ENCODE peak calls at places on chromosomes 3 and 15, in eight cellular contexts. T is colonic mucosa; Y is CD8-positive, alpha-beta T cell; H is progenitor cell of endocrine pancreas; I is NCI-H1092; U is islet precursor cell; G is GM10248; C is Ammon's horn. B is an unnamed sample.

GRCh38 chr3:122003112-122003511 is 18.9 kb downstream of the ILDR1 start:
- DNase-seq in T (no peak), Y (no peak), H (no peak), I (no peak), U (no peak), G (no peak), C (no peak), B (no peak)

GRCh38 chr3:197513953-197514785 is 41.6 kb downstream of the BDH1 start:
- DNase-seq in T (no peak), Y (no peak), H (no peak), I (no peak), U (no peak), G (no peak), C (no peak), B (no peak)

GRCh38 chr3:41053220-41053619 is 146.1 kb upstream of the CTNNB1 start:
- DNase-seq in T (no peak), Y (no peak), H (no peak), I (no peak), U (no peak), G (no peak), C (no peak), B (no peak)

GRCh38 chr15:78070049-78070698 is 7.3 kb downstream of the TBC1D2B start:
- DNase-seq in T (no peak), Y (peak; percentile 49), H (no peak), I (no peak), U (no peak), G (no peak), C (peak; percentile 50), B (no peak)

GRCh38 chr3:198079771-198080520 is 119.9 kb downstream of the LMLN start:
- DNase-seq in T (peak; percentile 21), Y (peak; percentile 33), H (no peak), I (no peak), U (peak; percentile 50), G (peak; percentile 15), C (no peak), B (no peak)

GRCh38 chr3:150407051-150407817 is 864 bp upstream of the TSC22D2 start:
- DNase-seq in T (no peak), Y (no peak), H (no peak), I (no peak), U (no peak), G (no peak), C (no peak), B (no peak)

GRCh38 chr15:69535101-69535638 is 82.6 kb downstream of the RPLP1 start:
- DNase-seq in T (no peak), Y (no peak), H (no peak), I (no peak), U (peak; percentile 43), G (no peak), C (no peak), B (no peak)

GRCh38 chr3:60536420-60536819 is 714.8 kb downstream of the FHIT start:
- DNase-seq in T (no peak), Y (no peak), H (no peak), I (peak; percentile 63), U (no peak), G (peak; percentile 18), C (no peak), B (no peak)

GRCh38 chr3:16249336-16249735 is 15.4 kb downstream of the DPH3 start:
- DNase-seq in T (no peak), Y (no peak), H (no peak), I (no peak), U (no peak), G (no peak), C (no peak), B (no peak)

GRCh38 chr3:66442254-66443249 is 58.3 kb downstream of the LRIG1 start:
- DNase-seq in T (peak; percentile 91), Y (no peak), H (no peak), I (peak; percentile 64), U (peak; percentile 80), G (no peak), C (peak; percentile 66), B (peak; percentile 58)

GRCh38 chr15:63497642-63498100 is 6.7 kb upstream of the USP3 start:
- DNase-seq in T (no peak), Y (peak; percentile 79), H (no peak), I (no peak), U (no peak), G (no peak), C (peak; percentile 72), B (no peak)

GRCh38 chr15:68272797-68273271 is 4.7 kb upstream of the FEM1B start:
- DNase-seq in T (no peak), Y (no peak), H (no peak), I (no peak), U (no peak), G (no peak), C (no peak), B (no peak)

GRCh38 chr3:40875581-40875980 is 323.7 kb upstream of the CTNNB1 start:
- DNase-seq in T (no peak), Y (no peak), H (no peak), I (peak; percentile 9), U (peak; percentile 34), G (no peak), C (no peak), B (no peak)

GRCh38 chr3:9230596-9230995 is 18.9 kb downstream of the SRGAP3 start:
- DNase-seq in T (no peak), Y (no peak), H (no peak), I (no peak), U (no peak), G (no peak), C (no peak), B (no peak)

GRCh38 chr3:184682671-184683070 is 29.2 kb downstream of the MAGEF1 start:
- DNase-seq in T (no peak), Y (no peak), H (no peak), I (no peak), U (no peak), G (no peak), C (no peak), B (no peak)

GRCh38 chr15:58505581-58505980 is 73.8 kb downstream of the LIPC start:
- DNase-seq in T (no peak), Y (no peak), H (no peak), I (no peak), U (no peak), G (no peak), C (no peak), B (no peak)

GRCh38 chr3:119829431-119829830 is 47.5 kb downstream of the NR1I2 start:
- DNase-seq in T (no peak), Y (no peak), H (no peak), I (no peak), U (no peak), G (no peak), C (no peak), B (no peak)

GRCh38 chr3:177144922-177145321 is 52.4 kb downstream of the TBL1XR1 start:
- DNase-seq in T (no peak), Y (no peak), H (no peak), I (no peak), U (no peak), G (peak; percentile 60), C (no peak), B (no peak)

GRCh38 chr15:82807920-82808633 is 1.4 kb upstream of the WHAMM start:
- DNase-seq in T (no peak), Y (no peak), H (no peak), I (no peak), U (no peak), G (no peak), C (no peak), B (no peak)

GRCh38 chr15:101482526-101483371 is 6.8 kb downstream of the PCSK6 start:
- DNase-seq in T (no peak), Y (no peak), H (no peak), I (no peak), U (peak; percentile 50), G (no peak), C (no peak), B (no peak)

GRCh38 chr15:49813615-49814014 is 192.8 kb downstream of the DTWD1 start:
- DNase-seq in T (no peak), Y (no peak), H (no peak), I (no peak), U (no peak), G (no peak), C (no peak), B (no peak)

GRCh38 chr3:76570436-76571057 is 469.4 kb upstream of the ROBO2 start:
- DNase-seq in T (no peak), Y (no peak), H (no peak), I (no peak), U (no peak), G (peak; percentile 19), C (no peak), B (peak; percentile 26)

GRCh38 chr15:69390575-69390974 is 23.6 kb upstream of the KIF23 start:
- DNase-seq in T (no peak), Y (no peak), H (no peak), I (no peak), U (peak; percentile 79), G (no peak), C (no peak), B (no peak)

GRCh38 chr3:99236576-99236975 is 335.1 kb upstream of the DCBLD2 start:
- DNase-seq in T (no peak), Y (no peak), H (no peak), I (no peak), U (no peak), G (no peak), C (no peak), B (no peak)